ENCODE peak calls at places on chromosomes 3 and 15, in six cellular contexts. V, H, C, Q, L and W are unnamed samples.

GRCh38 chr15:62391565-62392262 is 226.6 kb upstream of the C2CD4B start:
- DNase-seq in V (peak; percentile 34), H (peak; percentile 50), C (no peak), Q (peak; percentile 60), L (no peak), W (peak; percentile 55)

GRCh38 chr3:183340222-183340621 is 87.2 kb downstream of the B3GNT5 start:
- DNase-seq in V (no peak), H (no peak), C (no peak), Q (no peak), L (no peak), W (no peak)

GRCh38 chr3:168024537-168024941 is 71.2 kb downstream of the GOLIM4 start:
- DNase-seq in V (peak; percentile 27), H (no peak), C (peak; percentile 34), Q (no peak), L (no peak), W (no peak)

GRCh38 chr3:159852821-159853505 is 135.7 kb upstream of the IL12A start:
- DNase-seq in V (peak; percentile 77), H (peak; percentile 41), C (peak; percentile 72), Q (peak; percentile 19), L (no peak), W (peak; percentile 66)

GRCh38 chr3:190183121-190183520 is 62.4 kb upstream of the P3H2 start:
- DNase-seq in V (peak; percentile 8), H (no peak), C (peak; percentile 97), Q (peak; percentile 6), L (no peak), W (no peak)

GRCh38 chr3:165854696-165855095 is 17.5 kb upstream of the BCHE start:
- DNase-seq in V (no peak), H (no peak), C (peak; percentile 62), Q (no peak), L (no peak), W (no peak)

GRCh38 chr15:92902020-92902419 is 1.9 kb downstream of the CHD2 start:
- DNase-seq in V (no peak), H (no peak), C (peak; percentile 29), Q (no peak), L (no peak), W (no peak)

GRCh38 chr3:188106898-188107684 is 46.9 kb upstream of the LPP start:
- DNase-seq in V (no peak), H (no peak), C (no peak), Q (no peak), L (no peak), W (no peak)

GRCh38 chr3:185552358-185552877 is at the start of gene LIPH:
- DNase-seq in V (no peak), H (no peak), C (peak; percentile 66), Q (peak; percentile 38), L (no peak), W (no peak)

GRCh38 chr15:23038741-23039150 is 623 bp downstream of the TUBGCP5 start:
- DNase-seq in V (no peak), H (no peak), C (peak; percentile 67), Q (peak; percentile 39), L (no peak), W (no peak)

GRCh38 chr15:43146187-43146586 is 12.8 kb downstream of the TMEM62 start:
- DNase-seq in V (no peak), H (no peak), C (no peak), Q (no peak), L (no peak), W (no peak)

GRCh38 chr3:37652851-37653250 is 208.8 kb upstream of the CTDSPL start:
- DNase-seq in V (peak; percentile 25), H (peak; percentile 47), C (peak; percentile 44), Q (no peak), L (no peak), W (no peak)

GRCh38 chr3:176190755-176191154 is 1006.5 kb downstream of the TBL1XR1 start:
- DNase-seq in V (no peak), H (no peak), C (no peak), Q (no peak), L (no peak), W (no peak)

GRCh38 chr15:67831363-67831762 is 6.1 kb downstream of the SKOR1 start:
- DNase-seq in V (no peak), H (no peak), C (no peak), Q (no peak), L (no peak), W (no peak)

GRCh38 chr15:96343529-96344072 is 13.1 kb downstream of the NR2F2 start:
- DNase-seq in V (no peak), H (no peak), C (no peak), Q (no peak), L (no peak), W (no peak)

GRCh38 chr3:11820540-11821041 is 26.1 kb downstream of the TAMM41 start:
- DNase-seq in V (no peak), H (no peak), C (no peak), Q (peak; percentile 43), L (no peak), W (peak; percentile 51)

GRCh38 chr3:105362021-105362665 is 4.6 kb upstream of the ALCAM start:
- DNase-seq in V (no peak), H (no peak), C (peak; percentile 83), Q (no peak), L (no peak), W (no peak)

DNA sequence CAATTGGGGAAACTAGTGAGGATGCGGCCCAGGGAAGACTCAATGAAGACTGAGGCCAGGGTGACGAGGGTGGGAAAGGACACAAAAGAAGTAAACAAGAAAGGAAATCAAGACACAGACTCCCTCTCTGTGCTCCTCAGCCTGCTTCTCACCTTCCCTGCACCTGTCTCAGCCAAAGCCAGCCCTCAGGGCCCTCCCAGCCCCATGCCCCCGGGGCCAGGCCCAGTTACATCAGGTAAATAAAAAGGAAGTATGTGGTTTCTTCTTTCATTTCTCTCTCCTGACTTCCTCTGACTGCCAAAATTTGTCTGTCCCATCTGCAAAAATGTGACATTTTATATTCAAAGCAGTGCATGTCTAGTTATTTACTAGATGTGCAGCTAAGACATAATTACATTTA is 328.0 kb downstream of the UACA start:
- DNase-seq in V (no peak), H (no peak), C (no peak), Q (no peak), L (no peak), W (no peak)
- TF ChIP-seq CTCF in V (no peak), H (no peak), C (no peak), Q (no peak), L (no peak), W (no peak)

DNA sequence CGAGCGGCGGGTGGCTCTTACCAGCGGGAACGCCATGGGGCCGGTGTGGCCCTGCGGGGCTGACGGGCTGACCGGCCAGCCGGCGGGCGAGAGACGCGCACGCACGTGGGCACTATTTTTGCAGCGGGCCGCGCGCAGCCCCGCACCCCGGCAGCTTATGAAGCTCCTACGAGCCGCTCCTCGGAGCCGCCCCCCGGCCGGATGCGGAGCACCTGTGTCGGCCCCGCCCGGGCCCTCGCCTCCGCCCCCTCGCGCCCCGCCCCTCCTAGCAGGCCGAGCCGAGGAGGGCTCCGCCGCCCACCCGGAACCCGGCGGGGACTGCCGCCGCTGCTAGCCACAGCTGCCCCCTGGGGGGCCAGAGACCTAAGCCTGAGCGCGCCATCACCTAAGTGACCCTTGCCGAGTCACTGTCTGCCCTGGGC is 683 bp upstream of the CPEB1 start:
- DNase-seq in V (no peak), H (no peak), C (no peak), Q (peak; percentile 38), L (no peak), W (no peak)
- H3K4me3 ChIP-seq in V (peak overlapping the region; percentile 54), H (peak overlapping the region; percentile 56), C (peak overlapping the region; percentile 31), Q (peak overlapping the region; percentile 13), L (peak overlapping the region; percentile 27), W (peak overlapping the region; percentile 43)

GRCh38 chr3:21020681-21021080 is 730.3 kb downstream of the ZNF385D start:
- DNase-seq in V (no peak), H (no peak), C (no peak), Q (no peak), L (no peak), W (no peak)

GRCh38 chr3:21020043-21020442 is 731.0 kb downstream of the ZNF385D start:
- DNase-seq in V (peak; percentile 3), H (no peak), C (no peak), Q (no peak), L (no peak), W (no peak)

GRCh38 chr3:21013566-21013965 is 737.4 kb downstream of the ZNF385D start:
- DNase-seq in V (no peak), H (no peak), C (peak; percentile 75), Q (no peak), L (no peak), W (no peak)

GRCh38 chr3:21017115-21017852 is 733.7 kb downstream of the ZNF385D start:
- DNase-seq in V (no peak), H (no peak), C (peak; percentile 94), Q (no peak), L (no peak), W (no peak)
- TF ChIP-seq CTCF in V (peak; percentile 25), H (no peak), C (no peak), Q (no peak), L (no peak), W (no peak)

GRCh38 chr15:75044258-75044878 is 21.0 kb downstream of the PPCDC start:
- DNase-seq in V (no peak), H (no peak), C (no peak), Q (no peak), L (no peak), W (no peak)
- H3K4me3 ChIP-seq in V (no peak overlapping the region), H (peak overlapping the region; percentile 2), C (no peak overlapping the region), Q (no peak overlapping the region), L (no peak overlapping the region), W (no peak overlapping the region)

DNA sequence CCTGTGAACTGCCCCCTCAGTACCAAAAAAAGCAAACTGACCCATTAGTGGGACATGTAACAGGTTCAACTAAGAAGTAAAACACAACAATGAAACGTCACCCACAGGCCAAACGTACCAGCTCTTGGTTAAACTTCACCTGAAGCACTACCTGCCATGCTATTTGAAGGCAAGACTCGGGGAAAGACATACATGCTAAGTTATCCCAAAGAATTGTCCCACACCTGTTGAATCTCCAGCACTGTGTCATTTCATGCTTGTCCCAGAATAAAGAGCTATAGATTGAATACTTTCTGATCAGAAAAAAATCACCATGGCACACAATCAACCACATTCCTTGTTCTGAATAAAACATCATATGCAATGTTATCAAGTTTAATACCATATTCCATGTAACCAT is 195.4 kb upstream of the WNT5A start:
- DNase-seq in V (no peak), H (no peak), C (no peak), Q (no peak), L (no peak), W (no peak)
- TF ChIP-seq CTCF in V (no peak), H (no peak), C (no peak), Q (no peak), L (no peak), W (no peak)

DNA sequence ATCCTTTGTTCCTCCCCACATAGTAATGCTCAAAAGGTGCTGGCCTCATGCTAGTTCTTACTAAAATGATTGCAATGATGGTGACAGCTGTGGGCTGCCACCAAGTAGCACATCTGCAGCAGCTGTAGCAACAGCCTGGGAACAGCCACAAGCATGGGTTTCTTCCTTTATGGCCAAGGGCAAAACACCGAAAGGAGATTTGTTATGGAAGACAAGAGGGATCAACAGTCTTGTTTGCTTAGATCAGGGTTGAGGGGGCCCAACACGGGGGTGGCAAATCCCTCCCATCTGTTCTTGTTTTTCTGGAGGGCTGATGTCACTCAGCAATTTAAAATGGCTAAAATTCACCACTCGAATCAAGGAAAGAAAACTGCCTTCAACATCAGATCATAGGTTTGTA is 188.3 kb downstream of the CADPS start:
- DNase-seq in V (no peak), H (no peak), C (no peak), Q (peak; percentile 9), L (no peak), W (no peak)
- H3K4me3 ChIP-seq in V (no peak overlapping the region), H (no peak overlapping the region), C (no peak overlapping the region), Q (no peak overlapping the region), L (no peak overlapping the region), W (no peak overlapping the region)

GRCh38 chr15:40272713-40273056 is 10.2 kb downstream of the ANKRD63 start:
- DNase-seq in V (no peak), H (no peak), C (no peak), Q (peak; percentile 63), L (no peak), W (no peak)
- TF ChIP-seq CTCF in V (no peak), H (no peak), C (peak; percentile 54), Q (no peak), L (peak; percentile 43), W (no peak)